ENCODE peak calls at places on chromosomes 11 and 22, in six cellular contexts. One of them, this sample, is unnamed.

GRCh38 chr22:31144223-31144622 is 3.9 kb upstream of the PLA2G3 start:
- DNase-seq in iris pigment epithelial cell: peak; percentile 33
- DNase-seq in sigmoid colon: no peak
- DNase-seq in caudate nucleus: no peak
- DNase-seq in NCI-H460: no peak
- DNase-seq in activated CD4-positive, alpha-beta T cell treated with anti-CD3 and anti-CD28 coated beads for 4 hours: no peak
- DNase-seq in this sample: no peak

GRCh38 chr11:19080579-19080993 is 20.1 kb upstream of the MRGPRX2 start:
- DNase-seq in sigmoid colon: no peak
- DNase-seq in activated CD4-positive, alpha-beta T cell treated with anti-CD3 and anti-CD28 coated beads for 4 hours: no peak
- DNase-seq in iris pigment epithelial cell: peak; percentile 73
- DNase-seq in NCI-H460: no peak
- DNase-seq in caudate nucleus: no peak
- DNase-seq in this sample: peak; percentile 62

GRCh38 chr11:2934057-2934550 is 4.9 kb upstream of the PHLDA2 start:
- DNase-seq in iris pigment epithelial cell: no peak
- DNase-seq in activated CD4-positive, alpha-beta T cell treated with anti-CD3 and anti-CD28 coated beads for 4 hours: no peak
- DNase-seq in sigmoid colon: no peak
- DNase-seq in caudate nucleus: no peak
- DNase-seq in NCI-H460: no peak
- DNase-seq in this sample: no peak

GRCh38 chr22:44884968-44885805 is 124.6 kb downstream of the PHF21B start:
- DNase-seq in activated CD4-positive, alpha-beta T cell treated with anti-CD3 and anti-CD28 coated beads for 4 hours: no peak
- DNase-seq in iris pigment epithelial cell: peak; percentile 3
- DNase-seq in NCI-H460: no peak
- DNase-seq in sigmoid colon: peak; percentile 47
- DNase-seq in caudate nucleus: no peak
- DNase-seq in this sample: no peak

GRCh38 chr11:1837171-1838076 is 1.4 kb upstream of the TNNI2 start:
- DNase-seq in NCI-H460: peak; percentile 19
- DNase-seq in iris pigment epithelial cell: peak; percentile 45
- DNase-seq in caudate nucleus: no peak
- DNase-seq in activated CD4-positive, alpha-beta T cell treated with anti-CD3 and anti-CD28 coated beads for 4 hours: peak; percentile 72
- DNase-seq in sigmoid colon: peak; percentile 82
- DNase-seq in this sample: peak; percentile 49

GRCh38 chr22:12697441-12697840 is 2830.6 kb upstream of the OR11H1 start:
- DNase-seq in caudate nucleus: no peak
- DNase-seq in iris pigment epithelial cell: no peak
- DNase-seq in sigmoid colon: no peak
- DNase-seq in NCI-H460: no peak
- DNase-seq in activated CD4-positive, alpha-beta T cell treated with anti-CD3 and anti-CD28 coated beads for 4 hours: no peak
- DNase-seq in this sample: no peak

GRCh38 chr11:76621866-76622265 is 48.7 kb downstream of the LRRC32 start:
- DNase-seq in caudate nucleus: no peak
- DNase-seq in sigmoid colon: no peak
- DNase-seq in NCI-H460: no peak
- DNase-seq in activated CD4-positive, alpha-beta T cell treated with anti-CD3 and anti-CD28 coated beads for 4 hours: no peak
- DNase-seq in iris pigment epithelial cell: no peak
- DNase-seq in this sample: peak; percentile 48

GRCh38 chr11:45280449-45280848 is 5.7 kb downstream of the SYT13 start:
- DNase-seq in sigmoid colon: no peak
- DNase-seq in NCI-H460: no peak
- DNase-seq in iris pigment epithelial cell: no peak
- DNase-seq in activated CD4-positive, alpha-beta T cell treated with anti-CD3 and anti-CD28 coated beads for 4 hours: no peak
- DNase-seq in caudate nucleus: no peak
- DNase-seq in this sample: no peak

GRCh38 chr11:124194696-124195418 is 11.7 kb downstream of the OR10D3 start:
- DNase-seq in sigmoid colon: no peak
- DNase-seq in NCI-H460: peak; percentile 68
- DNase-seq in caudate nucleus: no peak
- DNase-seq in activated CD4-positive, alpha-beta T cell treated with anti-CD3 and anti-CD28 coated beads for 4 hours: peak; percentile 26
- DNase-seq in iris pigment epithelial cell: peak; percentile 75
- DNase-seq in this sample: peak; percentile 77

GRCh38 chr11:117928818-117929567 is at the start of gene TMPRSS13:
- DNase-seq in caudate nucleus: no peak
- DNase-seq in iris pigment epithelial cell: no peak
- DNase-seq in NCI-H460: no peak
- DNase-seq in sigmoid colon: peak; percentile 44
- DNase-seq in activated CD4-positive, alpha-beta T cell treated with anti-CD3 and anti-CD28 coated beads for 4 hours: no peak
- DNase-seq in this sample: no peak

This sample was measured in fibroblast of the aortic adventitia.